ENCODE peak calls at places on chromosome 13, in five cellular contexts. Q is CD8-positive, alpha-beta T cell; X is thoracic aorta; W is cardiac fibroblast; Z is breast epithelium. H is an unnamed sample.

GRCh38 chr13:67383358-67383757 is 153.2 kb upstream of the PCDH9 start:
- DNase-seq in Q (no peak), X (no peak), W (peak), Z (no peak), H (peak)

GRCh38 chr13:80251403-80251802 is 89.5 kb downstream of the SPRY2 start:
- DNase-seq in Q (no peak), X (no peak), W (peak), Z (no peak), H (peak)

GRCh38 chr13:112078216-112078615 is 11.3 kb downstream of the SOX1 start:
- DNase-seq in Q (no peak), X (no peak), W (no peak), Z (no peak), H (no peak)

GRCh38 chr13:51717786-51718398 is 86.1 kb downstream of the DHRS12 start:
- DNase-seq in Q (no peak), X (no peak), W (peak), Z (no peak), H (peak)

GRCh38 chr13:22915442-22916082 is 265.2 kb upstream of the SGCG start:
- DNase-seq in Q (no peak), X (no peak), W (peak), Z (no peak), H (peak)

GRCh38 chr13:68872338-68872737 is 1235.3 kb upstream of the ATXN8OS start:
- DNase-seq in Q (no peak), X (no peak), W (no peak), Z (no peak), H (no peak)

GRCh38 chr13:26220575-26220974 is 1.5 kb downstream of the RNF6 start:
- DNase-seq in Q (no peak), X (no peak), W (peak), Z (no peak), H (no peak)

GRCh38 chr13:111902726-111903125 is 164.2 kb upstream of the SOX1 start:
- DNase-seq in Q (no peak), X (no peak), W (no peak), Z (no peak), H (no peak)

GRCh38 chr13:58852076-58852475 is 1220.5 kb downstream of the PCDH17 start:
- DNase-seq in Q (no peak), X (no peak), W (peak), Z (no peak), H (no peak)

GRCh38 chr13:66036024-66036614 is 1194.0 kb downstream of the PCDH9 start:
- DNase-seq in Q (no peak), X (no peak), W (peak), Z (no peak), H (no peak)

GRCh38 chr13:112734696-112735547 is 45.1 kb downstream of the ATP11A start:
- DNase-seq in Q (no peak), X (no peak), W (no peak), Z (no peak), H (no peak)

GRCh38 chr13:20188649-20189553 is 3.8 kb downstream of the GJB2 start:
- DNase-seq in Q (no peak), X (no peak), W (no peak), Z (no peak), H (no peak)

GRCh38 chr13:22506286-22506685 is 674.5 kb upstream of the SGCG start:
- DNase-seq in Q (no peak), X (no peak), W (no peak), Z (no peak), H (no peak)

GRCh38 chr13:85503797-85504196 is 295.4 kb downstream of the SLITRK6 start:
- DNase-seq in Q (no peak), X (no peak), W (peak), Z (no peak), H (no peak)

GRCh38 chr13:114142640-114143490 is 10.4 kb upstream of the RASA3 start:
- DNase-seq in Q (peak), X (no peak), W (no peak), Z (no peak), H (no peak)

GRCh38 chr13:32443111-32443510 is 15.2 kb upstream of the N4BP2L1 start:
- DNase-seq in Q (peak), X (no peak), W (peak), Z (no peak), H (peak)

GRCh38 chr13:52159159-52159982 is at the start of gene NEK3:
- DNase-seq in Q (peak), X (peak), W (peak), Z (peak), H (peak)

GRCh38 chr13:81540777-81541176 is 1199.9 kb upstream of the SPRY2 start:
- DNase-seq in Q (no peak), X (no peak), W (peak), Z (no peak), H (no peak)

GRCh38 chr13:35346494-35346893 is 130.0 kb downstream of the MAB21L1 start:
- DNase-seq in Q (no peak), X (no peak), W (no peak), Z (no peak), H (no peak)

GRCh38 chr13:67229438-67230242 is 496 bp downstream of the PCDH9 start:
- DNase-seq in Q (no peak), X (no peak), W (no peak), Z (no peak), H (no peak)

GRCh38 chr13:31929031-31929770 is 102.4 kb upstream of the FRY start:
- DNase-seq in Q (no peak), X (no peak), W (no peak), Z (no peak), H (peak)

GRCh38 chr13:74115138-74115537 is 19.1 kb downstream of the KLF12 start:
- DNase-seq in Q (no peak), X (no peak), W (peak), Z (no peak), H (peak)

GRCh38 chr13:98910501-98910951 is 67.3 kb downstream of the DOCK9 start:
- DNase-seq in Q (peak), X (no peak), W (peak), Z (no peak), H (peak)

GRCh38 chr13:27170221-27170520 is 1.4 kb downstream of the USP12 start:
- DNase-seq in Q (no peak), X (no peak), W (peak), Z (no peak), H (peak)

GRCh38 chr13:85544756-85545155 is 254.5 kb downstream of the SLITRK6 start:
- DNase-seq in Q (no peak), X (no peak), W (no peak), Z (no peak), H (no peak)

GRCh38 chr13:53010374-53011105 is 18.1 kb upstream of the OLFM4 start:
- DNase-seq in Q (no peak), X (no peak), W (no peak), Z (peak), H (no peak)

GRCh38 chr13:99075268-99076191 is 97.7 kb upstream of the DOCK9 start:
- DNase-seq in Q (no peak), X (no peak), W (no peak), Z (no peak), H (no peak)

GRCh38 chr13:107581009-107581408 is 634.3 kb downstream of the LIG4 start:
- DNase-seq in Q (no peak), X (no peak), W (no peak), Z (no peak), H (no peak)

GRCh38 chr13:50587839-50588373 is 255.6 kb downstream of the DLEU7 start:
- DNase-seq in Q (no peak), X (no peak), W (no peak), Z (no peak), H (no peak)
- TF ChIP-seq CTCF in Q (no peak), X (no peak), W (no peak), Z (no peak), H (no peak)

GRCh38 chr13:48311223-48311622 is 7.7 kb downstream of the RB1 start:
- DNase-seq in Q (no peak), X (no peak), W (no peak), Z (no peak), H (no peak)
- H3K4me3 ChIP-seq in Q (no peak), X (no peak), W (no peak), Z (no peak), H (no peak)

DNA sequence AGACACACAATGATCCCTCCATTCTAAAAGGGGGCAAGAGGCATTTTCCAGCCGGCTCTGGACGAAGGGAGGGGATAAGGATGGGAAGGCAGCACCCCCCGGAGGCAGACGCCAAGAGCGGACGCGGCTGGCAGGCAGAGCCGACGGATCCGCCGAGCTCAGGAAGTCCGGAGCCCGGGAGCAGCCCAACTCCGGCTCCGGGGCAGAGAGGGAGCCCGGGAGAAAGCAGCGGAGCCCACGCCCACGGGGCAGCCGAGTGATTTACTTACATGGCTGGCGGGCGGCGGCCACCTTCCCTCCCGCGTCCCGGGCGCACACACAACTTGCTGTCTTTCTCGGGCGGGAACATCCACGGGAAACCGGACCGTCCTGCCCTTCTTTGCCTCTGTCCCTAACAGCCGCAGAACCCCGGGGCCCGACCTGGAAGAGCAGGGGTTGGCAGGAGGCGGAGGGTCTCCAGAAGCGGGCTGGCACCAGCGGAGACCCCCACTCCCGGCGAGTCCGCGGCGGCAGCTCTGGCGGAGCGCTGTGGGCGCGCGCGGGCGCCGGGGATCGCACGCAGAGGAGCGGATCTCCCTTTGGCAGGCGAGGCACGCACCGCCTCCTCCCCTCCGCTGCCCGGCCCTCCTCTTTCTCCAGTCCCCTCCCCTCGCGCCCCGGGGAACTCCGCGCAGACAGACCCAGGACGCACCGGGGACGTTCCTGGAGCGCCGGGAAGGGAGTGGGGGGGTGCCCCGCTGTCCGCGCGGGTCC is at the start of gene LHFPL6:
- DNase-seq in Q (peak), X (peak), W (peak), Z (peak), H (peak)
- TF ChIP-seq CTCF in Q (no peak), X (no peak), W (peak), Z (no peak), H (peak)

GRCh38 chr13:97456047-97456446 is 22.1 kb downstream of the RAP2A start:
- DNase-seq in Q (no peak), X (no peak), W (no peak), Z (no peak), H (no peak)

GRCh38 chr13:97454699-97455098 is 20.7 kb downstream of the RAP2A start:
- DNase-seq in Q (no peak), X (no peak), W (no peak), Z (no peak), H (no peak)

GRCh38 chr13:97459215-97459772 is 25.3 kb downstream of the RAP2A start:
- DNase-seq in Q (no peak), X (no peak), W (no peak), Z (no peak), H (no peak)

GRCh38 chr13:97460853-97461252 is 26.9 kb downstream of the RAP2A start:
- DNase-seq in Q (no peak), X (no peak), W (no peak), Z (no peak), H (no peak)

DNA sequence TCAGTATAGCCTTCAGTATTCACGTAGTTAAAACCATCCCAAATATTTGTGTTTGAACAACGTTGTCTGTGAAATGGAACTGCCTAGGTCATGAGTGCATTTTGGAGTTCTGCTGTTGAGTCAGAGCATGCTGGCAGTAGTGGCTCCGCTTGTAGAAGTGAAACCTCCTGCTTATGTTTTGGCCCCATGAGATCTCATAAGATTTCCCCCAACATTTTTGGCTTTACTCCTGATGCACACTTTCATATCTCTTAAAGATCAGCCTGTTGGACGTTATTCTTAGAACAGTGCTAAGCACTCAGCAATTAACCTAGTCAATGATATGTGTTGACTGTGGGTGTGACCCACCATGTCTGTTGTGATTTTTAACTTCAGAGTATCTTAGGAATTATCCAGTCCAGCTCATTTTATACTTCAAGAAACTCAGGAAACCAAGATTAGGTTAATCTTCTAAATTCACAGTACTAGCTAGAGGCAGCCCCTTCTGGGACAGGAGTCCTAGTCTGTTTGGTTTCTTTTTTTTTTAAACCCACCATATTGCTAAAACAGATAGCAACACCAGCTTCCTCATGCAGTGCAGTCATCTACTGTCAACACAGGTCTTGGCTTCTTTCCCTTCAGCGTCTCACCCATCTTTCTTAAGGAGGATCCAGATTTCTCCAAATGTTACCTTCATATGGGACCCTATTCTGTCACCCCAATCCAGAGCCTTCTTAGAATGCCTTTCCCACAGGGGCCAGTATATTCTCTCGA is 26.2 kb downstream of the RAP2A start:
- DNase-seq in Q (no peak), X (no peak), W (peak), Z (no peak), H (no peak)
- H3K4me3 ChIP-seq in Q (no peak), X (no peak), W (no peak), Z (no peak), H (no peak)

GRCh38 chr13:25171517-25172302 is at the start of gene AMER2:
- DNase-seq in Q (no peak), X (no peak), W (peak), Z (no peak), H (peak)
- TF ChIP-seq CTCF in Q (no peak), X (no peak), W (no peak), Z (no peak), H (no peak)

DNA sequence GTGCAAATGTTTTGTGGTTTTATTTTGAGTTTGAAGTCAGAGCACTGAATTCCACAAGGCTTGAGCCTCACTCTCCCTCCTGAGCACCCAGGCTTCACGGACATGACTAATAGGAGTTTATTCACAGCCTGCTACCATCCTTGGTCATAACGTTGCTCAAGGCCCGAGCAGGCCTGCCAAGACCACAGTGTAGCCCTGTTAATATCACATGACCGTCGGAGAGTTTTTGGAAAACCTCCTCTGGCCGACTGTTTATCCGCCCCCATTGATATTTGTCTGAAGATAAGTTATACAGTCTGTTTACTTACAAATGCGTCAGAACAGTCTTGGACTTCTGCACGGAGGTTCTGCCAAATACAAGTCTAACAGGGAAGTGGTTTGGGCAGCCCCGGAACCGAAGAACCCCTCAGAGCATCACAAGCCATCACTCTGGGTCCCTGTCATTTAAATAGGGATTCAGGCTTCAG is 89.9 kb downstream of the COL4A2 start:
- DNase-seq in Q (no peak), X (peak), W (peak), Z (peak), H (peak)
- H3K4me3 ChIP-seq in Q (no peak), X (peak), W (no peak), Z (peak), H (peak)

DNA sequence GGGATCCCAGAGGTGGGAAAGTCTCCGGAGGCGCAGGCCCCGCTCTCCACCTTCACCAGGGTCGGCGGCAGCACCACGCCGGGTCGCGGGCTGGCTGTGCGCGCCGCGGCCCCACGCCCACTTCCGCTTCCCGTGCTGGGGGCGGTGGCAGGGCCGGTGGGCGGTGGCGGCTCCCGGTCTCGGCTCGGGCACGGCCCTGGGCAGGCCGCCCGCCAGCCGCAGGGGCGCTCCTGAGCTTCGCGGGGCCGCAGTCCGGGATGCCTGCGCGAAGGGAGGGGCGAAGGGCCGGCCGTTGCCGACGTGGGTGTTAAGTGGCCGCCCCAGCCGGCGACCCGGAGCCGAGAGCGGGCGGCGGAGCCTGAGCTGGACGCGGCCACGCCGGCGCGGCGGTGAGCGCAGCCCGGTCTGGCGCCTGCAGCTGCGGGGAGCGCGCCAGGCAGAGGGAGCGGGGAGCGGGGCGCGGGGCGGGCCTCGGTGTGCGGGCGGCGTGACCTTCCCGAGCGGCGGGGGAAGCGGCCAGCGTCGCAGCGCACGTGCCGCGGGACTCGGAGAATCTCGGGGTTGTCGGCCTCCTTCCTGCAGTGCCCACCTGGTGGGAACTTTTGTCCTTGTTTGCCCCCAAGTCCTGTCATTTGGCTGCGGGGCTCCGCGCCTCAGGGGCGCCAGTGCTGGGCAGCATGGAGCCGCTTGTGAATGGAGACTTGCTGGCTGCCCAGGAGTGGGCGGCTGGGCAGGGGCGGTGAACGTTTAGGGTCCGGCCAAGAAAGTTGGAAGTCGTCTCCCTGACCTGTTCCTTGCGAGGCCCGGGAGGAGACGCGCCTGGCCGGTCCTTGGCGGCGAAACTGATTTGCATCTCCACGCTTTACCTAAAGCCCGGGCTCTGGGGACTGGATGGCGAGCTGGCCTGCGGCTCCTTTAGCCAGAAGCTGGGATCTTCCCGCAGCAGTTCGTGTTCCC is at the start of gene SLC25A15:
- DNase-seq in Q (peak), X (no peak), W (peak), Z (peak), H (peak)
- TF ChIP-seq CTCF in Q (no peak), X (no peak), W (no peak), Z (no peak), H (no peak)

DNA sequence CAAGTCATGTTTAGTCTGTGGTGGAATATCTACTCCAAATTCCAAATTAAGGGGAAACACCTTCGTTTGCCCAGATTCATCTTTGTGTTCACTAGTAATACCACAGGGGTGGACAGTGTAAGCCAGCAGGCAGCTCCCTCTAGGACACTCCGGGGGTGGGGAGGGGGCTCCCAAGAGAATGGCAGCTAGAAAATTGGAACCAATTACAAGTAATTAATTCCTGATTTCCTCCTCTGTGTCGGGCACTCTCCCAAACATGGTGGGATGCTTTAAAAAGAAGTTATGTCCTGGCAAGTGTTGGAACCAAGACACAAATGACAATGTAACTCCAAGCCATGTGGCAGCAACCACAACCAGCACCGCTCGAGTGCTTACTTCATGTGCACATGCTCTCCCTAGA is 5.9 kb downstream of the COL4A1 start:
- DNase-seq in Q (no peak), X (no peak), W (no peak), Z (no peak), H (no peak)
- H3K4me3 ChIP-seq in Q (no peak), X (peak), W (no peak), Z (peak), H (no peak)

DNA sequence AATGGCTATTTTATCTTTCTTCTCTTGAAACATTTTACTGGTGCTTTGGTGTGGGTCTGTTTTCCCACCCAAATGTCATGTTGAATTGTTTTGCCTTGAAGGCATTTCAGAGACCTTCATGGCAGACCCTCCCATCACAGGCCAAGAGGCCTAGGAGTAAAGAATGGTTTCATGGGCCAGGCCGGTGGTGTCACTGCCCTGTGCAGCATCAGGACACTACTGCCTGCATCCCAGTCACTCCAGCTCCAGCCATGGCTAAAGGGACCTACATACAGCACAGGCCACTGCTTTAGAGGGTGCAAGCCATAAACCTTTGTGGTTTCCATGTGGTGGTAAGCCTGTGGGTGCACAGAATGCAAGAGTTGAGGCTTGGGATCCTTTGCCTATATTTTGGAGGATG is 326.9 kb downstream of the SLITRK5 start:
- DNase-seq in Q (no peak), X (no peak), W (no peak), Z (no peak), H (no peak)
- TF ChIP-seq CTCF in Q (no peak), X (no peak), W (no peak), Z (no peak), H (no peak)

GRCh38 chr13:45339867-45340266 is 1.1 kb downstream of the TPT1 start:
- DNase-seq in Q (no peak), X (no peak), W (no peak), Z (no peak), H (no peak)
- H3K4me3 ChIP-seq in Q (peak), X (peak), W (peak), Z (peak), H (peak)